ENCODE peak calls at places on chromosomes 4 and X, in four cellular contexts. N is stomach, D is ovary, I is tibial nerve. O is an unnamed sample.

GRCh38 chr4:98945297-98945850 is 16.4 kb upstream of the EIF4E start:
- DNase-seq in I (no peak), D (no peak), N (no peak), O (no peak)

GRCh38 chrX:150227873-150228272 is 135.2 kb upstream of the MAMLD1 start:
- DNase-seq in N (no peak), I (no peak), D (no peak), O (no peak)

GRCh38 chr4:69742596-69742995 is 17.8 kb downstream of the SULT1B1 start:
- DNase-seq in I (no peak), N (no peak), D (no peak), O (no peak)

GRCh38 chr4:77127837-77128621 is 29.0 kb upstream of the CCNG2 start:
- DNase-seq in N (no peak), D (no peak), I (no peak), O (no peak)

GRCh38 chr4:184907216-184907615 is 81.4 kb upstream of the ACSL1 start:
- DNase-seq in I (no peak), N (no peak), D (no peak), O (no peak)

GRCh38 chr4:107120661-107121060 is 84.5 kb upstream of the DKK2 start:
- DNase-seq in I (no peak), N (no peak), D (no peak), O (no peak)

GRCh38 chr4:47031713-47032404 is 492 bp downstream of the GABRB1 start:
- DNase-seq in D (no peak), I (no peak), N (no peak), O (peak)

GRCh38 chrX:136828830-136829229 is 48.1 kb upstream of the ARHGEF6 start:
- DNase-seq in N (no peak), D (no peak), I (no peak), O (no peak)

GRCh38 chr4:165327211-165328100 is at the start of gene MSMO1:
- DNase-seq in N (peak), I (peak), D (peak), O (peak)

GRCh38 chr4:187547281-187547680 is 448.3 kb upstream of the ZFP42 start:
- DNase-seq in N (no peak), I (no peak), D (no peak), O (no peak)

GRCh38 chrX:43316161-43316560 is 339.9 kb upstream of the MAOA start:
- DNase-seq in N (no peak), I (no peak), D (no peak), O (no peak)

GRCh38 chr4:22500128-22500611 is 15.7 kb downstream of the ADGRA3 start:
- DNase-seq in D (no peak), I (no peak), N (peak), O (no peak)

GRCh38 chr4:128837679-128838078 is 28.2 kb downstream of the JADE1 start:
- DNase-seq in I (no peak), D (no peak), N (no peak), O (no peak)

GRCh38 chr4:173446416-173446815 is 47.5 kb upstream of the SCRG1 start:
- DNase-seq in D (no peak), I (no peak), N (no peak), O (no peak)

GRCh38 chrX:7432901-7433300 is 284.9 kb upstream of the PUDP start:
- DNase-seq in D (no peak), I (no peak), N (no peak), O (no peak)

GRCh38 chrX:7480721-7481120 is 332.8 kb upstream of the PUDP start:
- DNase-seq in N (no peak), I (no peak), D (no peak), O (no peak)

GRCh38 chrX:45601052-45601451 is 400.4 kb upstream of the DIPK2B start:
- DNase-seq in N (no peak), D (no peak), I (no peak), O (no peak)

GRCh38 chr4:165518024-165518616 is 139.3 kb downstream of the CPE start:
- DNase-seq in N (no peak), D (no peak), I (no peak), O (no peak)

GRCh38 chr4:122798101-122798500 is 28.5 kb upstream of the FGF2 start:
- DNase-seq in I (peak), N (no peak), D (peak), O (no peak)

GRCh38 chrX:4240541-4241194 is 527.2 kb upstream of the PRKX start:
- DNase-seq in I (no peak), D (no peak), N (no peak), O (no peak)

GRCh38 chr4:151415978-151416377 is 7.0 kb downstream of the FHIP1A start:
- DNase-seq in I (no peak), N (no peak), D (no peak), O (no peak)

GRCh38 chr4:27442146-27442545 is 581.5 kb downstream of the STIM2 start:
- DNase-seq in N (no peak), D (no peak), I (no peak), O (no peak)

GRCh38 chrX:107773206-107773605 is 2.4 kb downstream of the TSC22D3 start:
- DNase-seq in N (no peak), D (peak), I (no peak), O (no peak)

GRCh38 chrX:10450959-10451355 is 169.4 kb downstream of the MID1 start:
- DNase-seq in D (no peak), I (no peak), N (no peak), O (no peak)
- H3K27ac ChIP-seq in D (no peak), I (no peak), N (no peak), O (no peak)

GRCh38 chr4:1250527-1250812 is 1.5 kb upstream of the CTBP1 start:
- DNase-seq in D (no peak), N (no peak), I (no peak), O (no peak)
- H3K27ac ChIP-seq in D (peak), N (peak), I (peak), O (peak)

GRCh38 chr4:40334591-40335507 is at the start of gene CHRNA9:
- DNase-seq in I (no peak), N (no peak), D (no peak), O (no peak)
- H3K27ac ChIP-seq in I (no peak), N (no peak), D (no peak), O (no peak)

GRCh38 chr4:13706716-13707115 is 79.2 kb upstream of the BOD1L1 start:
- DNase-seq in D (no peak), N (no peak), I (no peak), O (no peak)
- H3K27ac ChIP-seq in D (no peak), N (no peak), I (no peak), O (no peak)

GRCh38 chrX:129787336-129788055 is 7.7 kb downstream of the SASH3 start:
- DNase-seq in N (no peak), D (no peak), I (no peak), O (no peak)

GRCh38 chrX:129785160-129785947 is 5.6 kb downstream of the SASH3 start:
- DNase-seq in I (no peak), D (no peak), N (no peak), O (no peak)

GRCh38 chrX:129783176-129783776 is 3.5 kb downstream of the SASH3 start:
- DNase-seq in I (no peak), D (no peak), N (no peak), O (no peak)

GRCh38 chrX:129788527-129788926 is 8.8 kb downstream of the SASH3 start:
- DNase-seq in I (no peak), D (no peak), N (no peak), O (no peak)

GRCh38 chrX:129786210-129786651 is 6.5 kb downstream of the SASH3 start:
- DNase-seq in D (no peak), I (no peak), N (no peak), O (no peak)
- H3K27ac ChIP-seq in D (no peak), I (no peak), N (no peak), O (no peak)

O was measured in caudate nucleus.